ENCODE peak calls at places on chromosomes 5 and 9, in four cellular contexts. One of them, this sample, is unnamed. For H3K4me1, the result is how much of the 10 kb centered on the place peaks cover.

GRCh38 chr9:115194216-115194615 is 76.3 kb upstream of the TNC start:
- DNase-seq in aorta: no peak
- DNase-seq in neuronal stem cell: no peak
- DNase-seq in spleen: no peak
- DNase-seq in this sample: peak

GRCh38 chr5:103362211-103362610 is 103.6 kb downstream of the MACIR start:
- DNase-seq in aorta: no peak
- DNase-seq in neuronal stem cell: no peak
- DNase-seq in spleen: no peak
- DNase-seq in this sample: no peak

GRCh38 chr9:124771867-124772621 is 933 bp upstream of the NR6A1 start:
- DNase-seq in aorta: peak
- DNase-seq in neuronal stem cell: peak
- DNase-seq in spleen: peak
- DNase-seq in this sample: no peak

GRCh38 chr9:86062845-86063693 is 36.3 kb downstream of the GOLM1 start:
- DNase-seq in aorta: no peak
- DNase-seq in neuronal stem cell: no peak
- DNase-seq in spleen: no peak
- DNase-seq in this sample: no peak

GRCh38 chr9:86768020-86768419 is 179.3 kb downstream of the GAS1 start:
- DNase-seq in aorta: no peak
- DNase-seq in neuronal stem cell: no peak
- DNase-seq in spleen: no peak
- DNase-seq in this sample: no peak

GRCh38 chr5:128844354-128844923 is 120.8 kb upstream of the SLC27A6 start:
- DNase-seq in aorta: no peak
- DNase-seq in neuronal stem cell: peak
- DNase-seq in spleen: no peak
- DNase-seq in this sample: no peak

GRCh38 chr5:63596254-63596653 is 366.0 kb downstream of the HTR1A start:
- DNase-seq in aorta: no peak
- DNase-seq in neuronal stem cell: no peak
- DNase-seq in spleen: no peak
- DNase-seq in this sample: no peak

GRCh38 chr9:92350129-92350739 is 24.5 kb downstream of the CENPP start:
- DNase-seq in aorta: no peak
- DNase-seq in neuronal stem cell: no peak
- DNase-seq in spleen: no peak
- DNase-seq in this sample: no peak

GRCh38 chr9:70902705-70903131 is 218.7 kb downstream of the TRPM3 start:
- DNase-seq in aorta: peak
- DNase-seq in neuronal stem cell: no peak
- DNase-seq in spleen: no peak
- DNase-seq in this sample: no peak

GRCh38 chr9:23741304-23741800 is 84.7 kb downstream of the ELAVL2 start:
- DNase-seq in aorta: no peak
- DNase-seq in neuronal stem cell: no peak
- DNase-seq in spleen: no peak
- DNase-seq in this sample: no peak

GRCh38 chr9:92147030-92147853 is 32.0 kb upstream of the SPTLC1 start:
- DNase-seq in aorta: peak
- DNase-seq in neuronal stem cell: no peak
- DNase-seq in spleen: no peak
- DNase-seq in this sample: no peak

GRCh38 chr9:27192291-27192960 is 83.4 kb downstream of the TEK start:
- DNase-seq in aorta: peak
- DNase-seq in neuronal stem cell: no peak
- DNase-seq in spleen: no peak
- DNase-seq in this sample: no peak

GRCh38 chr5:16057277-16057676 is 122.3 kb downstream of the MARCHF11 start:
- DNase-seq in aorta: no peak
- DNase-seq in neuronal stem cell: no peak
- DNase-seq in spleen: no peak
- DNase-seq in this sample: no peak

GRCh38 chr9:13209498-13209897 is 70.0 kb downstream of the MPDZ start:
- DNase-seq in aorta: no peak
- DNase-seq in neuronal stem cell: no peak
- DNase-seq in spleen: no peak
- DNase-seq in this sample: no peak

GRCh38 chr9:99823392-99824377 is 2.0 kb downstream of the NR4A3 start:
- DNase-seq in aorta: peak
- DNase-seq in neuronal stem cell: peak
- DNase-seq in spleen: peak
- DNase-seq in this sample: no peak

GRCh38 chr5:74649421-74649973 is 9.0 kb upstream of the ENC1 start:
- DNase-seq in aorta: no peak
- DNase-seq in neuronal stem cell: no peak
- DNase-seq in spleen: no peak
- DNase-seq in this sample: no peak

GRCh38 chr5:74655206-74655605 is 14.7 kb upstream of the ENC1 start:
- DNase-seq in aorta: no peak
- DNase-seq in neuronal stem cell: no peak
- DNase-seq in spleen: no peak
- DNase-seq in this sample: no peak

GRCh38 chr5:74651710-74652109 is 11.2 kb upstream of the ENC1 start:
- DNase-seq in aorta: no peak
- DNase-seq in neuronal stem cell: no peak
- DNase-seq in spleen: no peak
- DNase-seq in this sample: no peak

GRCh38 chr5:74653991-74654390 is 13.5 kb upstream of the ENC1 start:
- DNase-seq in aorta: no peak
- DNase-seq in neuronal stem cell: no peak
- DNase-seq in spleen: no peak
- DNase-seq in this sample: no peak

GRCh38 chr5:74652576-74652975 is 12.0 kb upstream of the ENC1 start:
- DNase-seq in aorta: no peak
- DNase-seq in neuronal stem cell: no peak
- DNase-seq in spleen: no peak
- DNase-seq in this sample: no peak
- H3K27ac ChIP-seq in aorta: no peak
- H3K27ac ChIP-seq in neuronal stem cell: no peak
- H3K27ac ChIP-seq in spleen: no peak
- H3K27ac ChIP-seq in this sample: no peak

DNA sequence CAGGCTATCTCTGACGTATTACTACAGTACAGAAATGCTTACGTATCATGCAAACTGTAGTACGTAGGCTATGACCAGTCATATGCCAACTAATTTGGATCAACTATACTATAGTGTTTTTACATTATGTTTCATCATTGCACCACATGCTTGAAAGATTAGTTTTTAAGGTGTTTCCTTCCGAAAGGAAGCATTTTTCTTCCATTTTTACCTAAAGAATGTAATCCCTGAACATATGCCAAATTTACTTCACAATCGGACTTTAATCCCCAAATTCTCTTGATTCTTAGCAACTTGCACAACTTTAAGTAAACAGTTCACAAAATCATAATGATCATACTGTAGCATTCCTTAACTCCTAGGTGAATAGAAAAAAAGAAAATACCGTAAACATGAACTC is 153.8 kb downstream of the BNC2 start:
- DNase-seq in aorta: no peak
- DNase-seq in neuronal stem cell: no peak
- DNase-seq in spleen: no peak
- DNase-seq in this sample: no peak
- H3K4me1 ChIP-seq in aorta: under half
- H3K4me1 ChIP-seq in neuronal stem cell: under half
- H3K4me1 ChIP-seq in spleen: under half
- H3K4me1 ChIP-seq in this sample: under half

DNA sequence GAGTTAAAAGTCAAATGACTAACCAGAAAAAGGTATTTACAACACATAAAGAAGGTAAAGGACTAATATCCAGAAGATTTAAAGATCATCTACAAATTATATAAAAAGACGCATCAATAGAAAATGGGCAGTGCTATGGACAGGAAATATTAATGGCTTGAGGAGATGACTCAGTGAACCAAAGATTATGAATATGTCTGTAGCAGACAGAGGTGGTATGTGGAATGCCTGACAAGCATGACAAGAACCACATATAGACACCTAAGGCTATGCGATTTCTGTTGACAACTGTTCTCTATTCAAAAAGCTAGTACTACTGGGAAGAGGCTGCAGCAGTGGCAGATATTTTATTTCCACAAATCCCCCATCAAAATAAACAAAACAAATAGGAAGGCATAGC is 177.0 kb upstream of the SH3GL2 start:
- DNase-seq in aorta: no peak
- DNase-seq in neuronal stem cell: no peak
- DNase-seq in spleen: no peak
- DNase-seq in this sample: no peak
- H3K27ac ChIP-seq in aorta: no peak
- H3K27ac ChIP-seq in neuronal stem cell: no peak
- H3K27ac ChIP-seq in spleen: no peak
- H3K27ac ChIP-seq in this sample: no peak

GRCh38 chr5:14216372-14216771 is 73.2 kb downstream of the TRIO start:
- DNase-seq in aorta: no peak
- DNase-seq in neuronal stem cell: no peak
- DNase-seq in spleen: no peak
- DNase-seq in this sample: no peak

GRCh38 chr5:14215901-14216300 is 72.8 kb downstream of the TRIO start:
- DNase-seq in aorta: no peak
- DNase-seq in neuronal stem cell: no peak
- DNase-seq in spleen: no peak
- DNase-seq in this sample: no peak

GRCh38 chr5:14218011-14218410 is 74.9 kb downstream of the TRIO start:
- DNase-seq in aorta: no peak
- DNase-seq in neuronal stem cell: no peak
- DNase-seq in spleen: no peak
- DNase-seq in this sample: no peak

GRCh38 chr5:14217587-14217986 is 74.4 kb downstream of the TRIO start:
- DNase-seq in aorta: no peak
- DNase-seq in neuronal stem cell: no peak
- DNase-seq in spleen: no peak
- DNase-seq in this sample: no peak

GRCh38 chr5:14216902-14217301 is 73.8 kb downstream of the TRIO start:
- DNase-seq in aorta: no peak
- DNase-seq in neuronal stem cell: no peak
- DNase-seq in spleen: no peak
- DNase-seq in this sample: no peak
- H3K4me1 ChIP-seq in aorta: under half
- H3K4me1 ChIP-seq in neuronal stem cell: under half
- H3K4me1 ChIP-seq in spleen: half or more
- H3K4me1 ChIP-seq in this sample: half or more

GRCh38 chr5:149940077-149940574 is 4.5 kb downstream of the PDE6A start:
- DNase-seq in aorta: no peak
- DNase-seq in neuronal stem cell: no peak
- DNase-seq in spleen: no peak
- DNase-seq in this sample: no peak

GRCh38 chr5:149941795-149942194 is 2.8 kb downstream of the PDE6A start:
- DNase-seq in aorta: no peak
- DNase-seq in neuronal stem cell: no peak
- DNase-seq in spleen: no peak
- DNase-seq in this sample: no peak

GRCh38 chr5:149942199-149942598 is 2.4 kb downstream of the PDE6A start:
- DNase-seq in aorta: no peak
- DNase-seq in neuronal stem cell: no peak
- DNase-seq in spleen: no peak
- DNase-seq in this sample: no peak

GRCh38 chr5:149939572-149939971 is 5.0 kb downstream of the PDE6A start:
- DNase-seq in aorta: no peak
- DNase-seq in neuronal stem cell: no peak
- DNase-seq in spleen: no peak
- DNase-seq in this sample: no peak

DNA sequence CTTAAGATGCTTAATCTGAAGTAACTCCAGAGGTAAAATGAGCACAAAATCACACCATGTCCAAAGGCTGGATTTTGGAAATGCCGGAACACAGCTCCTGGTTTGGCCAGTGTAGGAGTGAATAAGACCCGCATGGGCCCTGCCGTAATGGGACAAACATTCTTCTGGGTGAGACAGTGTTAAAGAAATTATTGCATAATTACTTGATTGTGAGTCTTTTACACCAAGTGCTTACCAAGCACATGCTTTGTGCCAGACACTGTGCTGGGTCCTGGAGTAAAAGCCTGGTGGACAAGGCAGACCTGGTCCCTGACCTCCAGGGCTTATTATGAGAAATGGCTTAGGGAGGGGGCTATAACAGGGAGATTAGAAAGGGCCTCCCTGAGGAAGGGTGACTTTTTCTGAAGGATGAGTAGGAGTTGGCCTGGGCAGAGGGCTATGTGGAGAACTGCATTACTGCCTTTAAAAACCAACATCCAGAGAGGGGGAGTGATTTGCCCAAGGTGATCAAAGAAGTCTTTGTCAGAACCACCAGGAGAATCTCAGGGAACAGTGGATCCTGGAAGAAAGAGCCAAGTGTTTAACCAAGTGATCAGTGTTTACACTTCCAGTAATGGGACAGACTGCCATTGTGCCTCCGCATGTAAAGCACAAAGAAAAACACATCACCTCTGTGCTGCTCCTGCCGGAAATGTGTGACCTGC is 3.5 kb downstream of the PDE6A start:
- DNase-seq in aorta: no peak
- DNase-seq in neuronal stem cell: no peak
- DNase-seq in spleen: no peak
- DNase-seq in this sample: no peak
- H3K27ac ChIP-seq in aorta: no peak
- H3K27ac ChIP-seq in neuronal stem cell: no peak
- H3K27ac ChIP-seq in spleen: no peak
- H3K27ac ChIP-seq in this sample: no peak

GRCh38 chr5:160749026-160749425 is 103.0 kb downstream of the ATP10B start:
- DNase-seq in aorta: no peak
- DNase-seq in neuronal stem cell: no peak
- DNase-seq in spleen: no peak
- DNase-seq in this sample: no peak
- H3K4me1 ChIP-seq in aorta: under half
- H3K4me1 ChIP-seq in neuronal stem cell: under half
- H3K4me1 ChIP-seq in spleen: under half
- H3K4me1 ChIP-seq in this sample: under half

GRCh38 chr5:71830626-71831539 is 111.8 kb downstream of the CARTPT start:
- DNase-seq in aorta: peak
- DNase-seq in neuronal stem cell: no peak
- DNase-seq in spleen: no peak
- DNase-seq in this sample: peak
- H3K27ac ChIP-seq in aorta: peak
- H3K27ac ChIP-seq in neuronal stem cell: no peak
- H3K27ac ChIP-seq in spleen: no peak
- H3K27ac ChIP-seq in this sample: no peak

DNA sequence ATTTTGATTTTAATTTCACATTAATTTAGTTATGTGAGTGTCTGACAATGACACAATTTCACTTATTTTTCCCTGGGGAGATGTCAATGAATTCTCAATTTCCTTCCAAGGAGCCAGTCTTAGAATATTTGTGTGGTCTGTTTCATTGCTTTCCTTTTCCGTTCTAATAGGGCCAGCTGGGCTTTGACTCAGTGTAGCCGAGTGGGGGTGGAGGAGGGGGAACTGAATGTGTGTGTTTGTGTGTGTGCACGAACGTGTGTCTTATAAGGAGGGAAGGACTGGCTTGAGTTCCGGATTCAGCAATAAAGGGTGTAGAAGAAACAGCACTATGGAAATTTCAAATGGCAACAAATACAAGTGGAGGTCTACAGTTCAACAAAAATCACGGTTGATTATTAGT is 100.1 kb downstream of the BASP1 start:
- DNase-seq in aorta: no peak
- DNase-seq in neuronal stem cell: no peak
- DNase-seq in spleen: no peak
- DNase-seq in this sample: no peak
- H3K4me1 ChIP-seq in aorta: under half
- H3K4me1 ChIP-seq in neuronal stem cell: under half
- H3K4me1 ChIP-seq in spleen: under half
- H3K4me1 ChIP-seq in this sample: under half

This sample was measured in tibial nerve.